ENCODE peak calls at places on chromosomes 2 and 18, in four cellular contexts. W is NCI-H774; Y is nephron progenitor cell; S is stimulated activated CD4-positive, alpha-beta T cell treated with anti-CD3 and anti-CD28 coated beads, Interleukin-12 subunit alpha, Interleukin-12 subunit beta, amount 100 ng/mL, for 48 hours. G is an unnamed sample.

GRCh38 chr18:32126538-32126937 is 34.9 kb downstream of the RNF138 start:
- DNase-seq in W (no peak), Y (no peak), S (no peak), G (no peak)

GRCh38 chr2:201858781-201859180 is 52.4 kb downstream of the CDK15 start:
- DNase-seq in W (peak), Y (peak), S (no peak), G (no peak)

GRCh38 chr18:54119524-54120019 is 104.9 kb downstream of the MBD2 start:
- DNase-seq in W (peak), Y (peak), S (no peak), G (no peak)

GRCh38 chr18:21826641-21827302 is 86.2 kb downstream of the MIB1 start:
- DNase-seq in W (no peak), Y (no peak), S (no peak), G (no peak)

GRCh38 chr18:34223893-34224422 is 755 bp downstream of the NOL4 start:
- DNase-seq in W (no peak), Y (no peak), S (no peak), G (no peak)

GRCh38 chr18:36461551-36461987 is 164.1 kb downstream of the FHOD3 start:
- DNase-seq in W (no peak), Y (no peak), S (no peak), G (no peak)

GRCh38 chr2:149348291-149348690 is 17.9 kb downstream of the LYPD6 start:
- DNase-seq in W (no peak), Y (no peak), S (no peak), G (no peak)

GRCh38 chr2:177909962-177910361 is 162.6 kb downstream of the PDE11A start:
- DNase-seq in W (no peak), Y (no peak), S (no peak), G (no peak)

GRCh38 chr2:215901796-215902195 is 111.6 kb downstream of the MREG start:
- DNase-seq in W (no peak), Y (no peak), S (no peak), G (no peak)

GRCh38 chr2:230153390-230153976 is 66.3 kb downstream of the SP110 start:
- DNase-seq in W (no peak), Y (peak), S (no peak), G (no peak)

GRCh38 chr2:68698567-68699377 is 35.8 kb upstream of the ARHGAP25 start:
- DNase-seq in W (peak), Y (no peak), S (no peak), G (no peak)

GRCh38 chr2:42929985-42930581 is 137.7 kb upstream of the HAAO start:
- DNase-seq in W (no peak), Y (no peak), S (no peak), G (no peak)

GRCh38 chr2:153163055-153163454 is 315.5 kb downstream of the RPRM start:
- DNase-seq in W (peak), Y (peak), S (no peak), G (no peak)

GRCh38 chr18:8998481-8999217 is 103.8 kb upstream of the NDUFV2 start:
- DNase-seq in W (no peak), Y (no peak), S (no peak), G (no peak)

GRCh38 chr2:123644053-123644452 is 381.0 kb upstream of the CNTNAP5 start:
- DNase-seq in W (no peak), Y (no peak), S (no peak), G (no peak)

G was measured in T-helper 17 cell.